ENCODE peak calls at places on chromosome 7, in seven cellular contexts. M is H1, S is SK-N-SH, N is K562, W is GM12892, P is GM12878, F is HepG2. Z is an unnamed sample.

GRCh38 chr7:139981533-139981932 is 81.2 kb downstream of the PARP12 start:
- DNase-seq in M (no peak), S (no peak), N (no peak), W (no peak), P (no peak), F (no peak), Z (no peak)

GRCh38 chr7:147774461-147774860 is 816.1 kb upstream of the C7orf33 start:
- DNase-seq in M (no peak), S (no peak), N (no peak), W (no peak), P (no peak), F (no peak), Z (no peak)

GRCh38 chr7:23277359-23277989 is 21.7 kb upstream of the MALSU1 start:
- DNase-seq in M (no peak), S (peak), N (peak), W (peak), P (peak), F (peak), Z (no peak)

GRCh38 chr7:139495726-139496125 is 12.3 kb upstream of the KLRG2 start:
- DNase-seq in M (no peak), S (no peak), N (no peak), W (no peak), P (no peak), F (no peak), Z (no peak)

GRCh38 chr7:100965723-100966541 is 3.4 kb upstream of the MUC12 start:
- DNase-seq in M (peak), S (peak), N (peak), W (peak), P (no peak), F (peak), Z (peak)

GRCh38 chr7:87797798-87798403 is 78.3 kb downstream of the SLC25A40 start:
- DNase-seq in M (no peak), S (peak), N (peak), W (no peak), P (peak), F (peak), Z (peak)

GRCh38 chr7:27636326-27637006 is 26.2 kb downstream of the HIBADH start:
- DNase-seq in M (no peak), S (no peak), N (no peak), W (no peak), P (no peak), F (no peak), Z (no peak)

GRCh38 chr7:85184599-85185354 is 2.1 kb downstream of the SEMA3D start:
- DNase-seq in M (peak), S (peak), N (no peak), W (no peak), P (no peak), F (no peak), Z (no peak)

GRCh38 chr7:44382459-44383300 is 57.3 kb upstream of the CAMK2B start:
- DNase-seq in M (peak), S (no peak), N (no peak), W (no peak), P (no peak), F (no peak), Z (no peak)

GRCh38 chr7:41878331-41879112 is 175.6 kb upstream of the INHBA start:
- DNase-seq in M (no peak), S (no peak), N (no peak), W (no peak), P (no peak), F (no peak), Z (no peak)

GRCh38 chr7:71019703-71020102 is 112.2 kb upstream of the GALNT17 start:
- DNase-seq in M (no peak), S (no peak), N (no peak), W (no peak), P (no peak), F (no peak), Z (no peak)

GRCh38 chr7:124762611-124763143 is 2.9 kb downstream of the GPR37 start:
- DNase-seq in M (no peak), S (no peak), N (no peak), W (no peak), P (no peak), F (peak), Z (no peak)

GRCh38 chr7:2066251-2066919 is 166.4 kb downstream of the MAD1L1 start:
- DNase-seq in M (no peak), S (peak), N (no peak), W (no peak), P (no peak), F (no peak), Z (no peak)

GRCh38 chr7:4733936-4734528 is 41.4 kb upstream of the AP5Z1 start:
- DNase-seq in M (no peak), S (no peak), N (no peak), W (no peak), P (no peak), F (no peak), Z (no peak)
- TF ChIP-seq TAF1 in M (no peak), S (no peak), N (no peak), W (no peak), P (no peak), F (no peak), Z (no peak)

DNA sequence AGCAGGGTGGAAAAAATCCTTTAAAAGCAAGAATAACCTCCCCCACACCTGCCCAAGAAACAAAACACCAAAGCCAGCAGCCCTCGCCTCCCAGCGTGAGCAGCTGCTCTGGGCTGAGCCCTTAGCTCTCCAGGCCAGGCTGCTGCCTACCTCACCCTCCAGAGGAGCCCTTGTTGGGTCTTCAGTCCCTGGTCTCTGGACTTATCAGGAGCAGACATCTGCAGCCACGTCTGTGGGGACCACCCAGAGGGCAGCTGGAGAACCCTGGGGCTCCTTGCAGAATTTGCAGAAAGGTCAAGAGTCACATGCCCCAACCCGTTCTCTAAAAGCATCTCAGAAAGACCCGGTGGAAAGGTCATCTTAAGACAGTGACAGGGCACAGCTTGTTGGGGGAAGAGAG is 425.8 kb upstream of the NFE2L3 start:
- DNase-seq in M (peak), S (no peak), N (peak), W (no peak), P (no peak), F (no peak), Z (no peak)
- TF ChIP-seq POLR2AphosphoS5 in M (no peak), S (no peak), N (no peak), W (no peak), P (no peak), F (no peak), Z (no peak)

GRCh38 chr7:22052221-22052639 is 106.5 kb upstream of the CDCA7L start:
- DNase-seq in M (no peak), S (no peak), N (no peak), W (no peak), P (no peak), F (no peak), Z (no peak)
- TF ChIP-seq TAF1 in M (no peak), S (no peak), N (no peak), W (no peak), P (no peak), F (no peak), Z (no peak)

GRCh38 chr7:39465055-39465929 is 100.9 kb upstream of the YAE1 start:
- DNase-seq in M (peak), S (peak), N (peak), W (peak), P (peak), F (peak), Z (peak)
- TF ChIP-seq POLR2AphosphoS5 in M (no peak), S (no peak), N (no peak), W (no peak), P (no peak), F (no peak), Z (no peak)

Z was measured in GM12891.